ENCODE peak calls at places on chromosomes 16 and 17, in ten cellular contexts. A is AG04450; P is aorta; J is fibroblast of lung; M is left ventricle myocardium inferior; O is dorsolateral prefrontal cortex; L is esophagus squamous epithelium; H is CD4-positive, CD25-positive, alpha-beta regulatory T cell; I is ovary; V is endodermal cell. X is an unnamed sample. For H3K27me3, the result is how much of the 10 kb centered on the place peaks cover.

GRCh38 chr17:40177275-40177874 is at the start of gene RAPGEFL1:
- DNase-seq in A (no peak), P (peak), J (peak), M (peak), O (peak), L (no peak), H (peak), I (peak), V (peak), X (no peak)

GRCh38 chr16:81410643-81411235 is 33.9 kb upstream of the CMIP start:
- DNase-seq in A (no peak), P (peak), J (no peak), M (no peak), O (no peak), L (no peak), H (no peak), I (no peak), V (peak), X (no peak)

GRCh38 chr16:3950343-3951193 is 70.1 kb upstream of the CREBBP start:
- DNase-seq in A (peak), P (peak), J (peak), M (peak), O (no peak), L (no peak), H (no peak), I (peak), V (peak), X (no peak)

GRCh38 chr16:16150117-16150877 is 73.0 kb downstream of the ABCC6 start:
- DNase-seq in A (peak), P (peak), J (peak), M (peak), O (peak), L (no peak), H (no peak), I (peak), V (peak), X (no peak)

GRCh38 chr17:42333053-42333452 is 44.8 kb downstream of the STAT5A start:
- DNase-seq in A (no peak), P (no peak), J (no peak), M (no peak), O (no peak), L (no peak), H (no peak), I (no peak), V (no peak), X (no peak)

GRCh38 chr17:58576679-58577367 is 62.4 kb upstream of the MTMR4 start:
- DNase-seq in A (no peak), P (no peak), J (peak), M (no peak), O (no peak), L (no peak), H (no peak), I (no peak), V (no peak), X (no peak)

GRCh38 chr17:35981908-35982330 is 622 bp upstream of the CCL16 start:
- DNase-seq in A (no peak), P (no peak), J (no peak), M (no peak), O (no peak), L (no peak), H (no peak), I (no peak), V (peak), X (no peak)

GRCh38 chr16:4800290-4801041 is 2.0 kb downstream of the ROGDI start:
- DNase-seq in A (no peak), P (no peak), J (no peak), M (peak), O (peak), L (no peak), H (peak), I (no peak), V (no peak), X (no peak)

GRCh38 chr16:2468725-2469398 is 2.2 kb upstream of the NTN3 start:
- DNase-seq in A (no peak), P (no peak), J (no peak), M (no peak), O (no peak), L (no peak), H (no peak), I (no peak), V (peak), X (no peak)

GRCh38 chr17:58191259-58191896 is 1.1 kb upstream of the EPX start:
- DNase-seq in A (no peak), P (no peak), J (no peak), M (no peak), O (no peak), L (no peak), H (no peak), I (no peak), V (no peak), X (no peak)

GRCh38 chr16:69077251-69077650 is 28.2 kb upstream of the HAS3 start:
- DNase-seq in A (no peak), P (no peak), J (peak), M (no peak), O (no peak), L (no peak), H (no peak), I (no peak), V (no peak), X (no peak)

GRCh38 chr16:67893791-67894399 is 841 bp downstream of the PSKH1 start:
- DNase-seq in A (no peak), P (no peak), J (peak), M (no peak), O (no peak), L (no peak), H (peak), I (no peak), V (no peak), X (no peak)

GRCh38 chr17:35804658-35805192 is 4.6 kb upstream of the TAF15 start:
- DNase-seq in A (peak), P (no peak), J (peak), M (no peak), O (no peak), L (no peak), H (peak), I (no peak), V (peak), X (peak)

GRCh38 chr17:55187371-55187770 is 77.4 kb upstream of the HLF start:
- DNase-seq in A (no peak), P (no peak), J (no peak), M (no peak), O (no peak), L (no peak), H (no peak), I (no peak), V (no peak), X (no peak)

GRCh38 chr17:77645441-77646430 is 312.8 kb upstream of the TNRC6C start:
- DNase-seq in A (no peak), P (peak), J (peak), M (no peak), O (no peak), L (no peak), H (peak), I (no peak), V (peak), X (no peak)

GRCh38 chr16:17194190-17194780 is 276.5 kb downstream of the XYLT1 start:
- DNase-seq in A (no peak), P (peak), J (peak), M (peak), O (peak), L (no peak), H (peak), I (peak), V (peak), X (peak)

GRCh38 chr16:20812510-20812909 is 6.2 kb downstream of the REXO5 start:
- DNase-seq in A (no peak), P (no peak), J (no peak), M (no peak), O (no peak), L (no peak), H (no peak), I (no peak), V (no peak), X (no peak)

DNA sequence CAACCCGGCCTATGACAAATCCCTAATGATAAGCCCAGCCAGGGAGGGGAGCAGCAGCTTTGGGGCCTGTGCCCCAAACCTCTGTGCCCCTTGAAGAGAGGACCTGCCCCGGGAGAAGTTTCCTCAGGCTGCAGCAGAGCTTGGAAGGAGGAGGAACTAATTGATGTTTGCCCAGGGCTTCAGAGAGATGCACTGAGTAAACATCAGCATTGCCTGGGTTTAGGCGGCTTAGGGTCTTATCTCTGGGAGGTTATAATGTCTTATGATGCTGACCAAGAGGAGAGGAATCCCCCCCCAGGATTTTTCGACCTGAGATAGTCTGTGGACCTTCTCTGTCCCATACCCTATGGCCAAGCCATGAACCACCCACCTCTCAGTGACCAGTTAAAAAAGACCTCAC is 148.7 kb upstream of the SDK2 start:
- DNase-seq in A (no peak), P (no peak), J (no peak), M (no peak), O (no peak), L (no peak), H (no peak), I (no peak), V (peak), X (no peak)
- H3K27me3 ChIP-seq in A (under half), P (under half), J (under half), M (under half), O (under half), L (under half), H (under half), I (under half), V (under half), X (under half)

GRCh38 chr16:56847173-56847948 is 17.6 kb upstream of the SLC12A3 start:
- DNase-seq in A (no peak), P (peak), J (peak), M (no peak), O (no peak), L (no peak), H (peak), I (no peak), V (no peak), X (no peak)
- H3K27ac ChIP-seq in A (peak), P (no peak), J (no peak), M (no peak), O (peak), L (no peak), H (peak), I (peak), V (no peak), X (no peak)

GRCh38 chr17:79707931-79708891 is 22.5 kb upstream of the ENPP7 start:
- DNase-seq in A (no peak), P (no peak), J (no peak), M (no peak), O (peak), L (no peak), H (peak), I (peak), V (peak), X (no peak)
- H3K27me3 ChIP-seq in A (under half), P (under half), J (under half), M (half or more), O (under half), L (under half), H (under half), I (under half), V (under half), X (under half)

GRCh38 chr17:71530227-71530626 is 590.6 kb upstream of the SOX9 start:
- DNase-seq in A (no peak), P (no peak), J (peak), M (no peak), O (no peak), L (no peak), H (no peak), I (no peak), V (no peak), X (no peak)
- H3K27ac ChIP-seq in A (no peak), P (no peak), J (no peak), M (no peak), O (no peak), L (no peak), H (no peak), I (no peak), V (no peak), X (no peak)

GRCh38 chr16:6841392-6841791 is 491.3 kb upstream of the RBFOX1 start:
- DNase-seq in A (no peak), P (no peak), J (no peak), M (no peak), O (no peak), L (no peak), H (no peak), I (no peak), V (no peak), X (no peak)

GRCh38 chr16:6837722-6838121 is 494.9 kb upstream of the RBFOX1 start:
- DNase-seq in A (no peak), P (no peak), J (no peak), M (no peak), O (no peak), L (no peak), H (no peak), I (no peak), V (no peak), X (no peak)

GRCh38 chr16:6835516-6835915 is 497.1 kb upstream of the RBFOX1 start:
- DNase-seq in A (no peak), P (no peak), J (no peak), M (no peak), O (no peak), L (no peak), H (no peak), I (no peak), V (no peak), X (no peak)

GRCh38 chr16:6835941-6836340 is 496.7 kb upstream of the RBFOX1 start:
- DNase-seq in A (no peak), P (no peak), J (no peak), M (no peak), O (no peak), L (no peak), H (no peak), I (no peak), V (no peak), X (no peak)

GRCh38 chr16:6836771-6837170 is 495.9 kb upstream of the RBFOX1 start:
- DNase-seq in A (no peak), P (no peak), J (no peak), M (no peak), O (no peak), L (no peak), H (no peak), I (no peak), V (no peak), X (no peak)
- H3K27me3 ChIP-seq in A (under half), P (under half), J (under half), M (under half), O (under half), L (under half), H (under half), I (under half), V (under half), X (under half)

GRCh38 chr17:65547253-65547670 is 14.2 kb downstream of the AXIN2 start:
- DNase-seq in A (no peak), P (no peak), J (peak), M (no peak), O (no peak), L (no peak), H (no peak), I (no peak), V (no peak), X (no peak)

GRCh38 chr17:65548570-65548969 is 12.9 kb downstream of the AXIN2 start:
- DNase-seq in A (no peak), P (no peak), J (no peak), M (no peak), O (no peak), L (no peak), H (no peak), I (no peak), V (no peak), X (no peak)

GRCh38 chr17:65546579-65546978 is 14.9 kb downstream of the AXIN2 start:
- DNase-seq in A (no peak), P (no peak), J (no peak), M (no peak), O (no peak), L (no peak), H (no peak), I (no peak), V (no peak), X (no peak)

GRCh38 chr17:65544658-65545057 is 16.8 kb downstream of the AXIN2 start:
- DNase-seq in A (no peak), P (no peak), J (no peak), M (no peak), O (no peak), L (no peak), H (no peak), I (no peak), V (no peak), X (no peak)

GRCh38 chr17:65545708-65546523 is 15.5 kb downstream of the AXIN2 start:
- DNase-seq in A (no peak), P (peak), J (no peak), M (peak), O (no peak), L (no peak), H (no peak), I (no peak), V (no peak), X (no peak)
- H3K27ac ChIP-seq in A (no peak), P (no peak), J (no peak), M (peak), O (no peak), L (peak), H (no peak), I (no peak), V (peak), X (no peak)

DNA sequence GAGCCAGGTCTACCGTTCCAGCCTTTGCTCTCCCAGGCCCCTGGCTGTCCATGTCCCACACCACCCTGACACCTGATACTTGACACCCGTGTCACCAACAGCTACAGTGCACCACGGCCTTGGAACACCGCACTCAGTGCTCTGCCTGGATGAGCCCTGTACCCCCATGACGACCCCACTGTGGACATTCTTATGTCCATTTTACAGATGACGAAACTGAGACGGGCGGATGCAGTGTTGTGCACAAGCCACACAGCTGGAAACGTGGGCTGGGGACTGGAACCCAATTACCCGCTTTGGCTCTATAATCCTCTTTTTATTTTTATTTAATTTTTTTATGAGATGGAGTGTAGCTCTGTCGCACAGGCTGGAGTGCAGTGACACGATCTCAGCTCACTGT is 83.6 kb upstream of the CBX4 start:
- DNase-seq in A (no peak), P (no peak), J (no peak), M (no peak), O (no peak), L (no peak), H (no peak), I (no peak), V (no peak), X (no peak)
- H3K27me3 ChIP-seq in A (under half), P (under half), J (under half), M (half or more), O (under half), L (under half), H (under half), I (under half), V (under half), X (under half)

X was measured in iPS DF 6.9.